ENCODE peak calls at places on chromosomes 13 and 19, in seven cellular contexts. J is A549, A is GM23338, C is bronchial epithelial cell, Z is Peyer's patch, N is IMR-90, Q is stomach. I is an unnamed sample.

GRCh38 chr13:86792153-86792651 is 879.0 kb upstream of the SLITRK5 start:
- DNase-seq in J (no peak), A (peak; percentile 44), C (no peak), Z (no peak), N (no peak), Q (no peak), I (no peak)

GRCh38 chr19:35868172-35868822 is at the start of gene APLP1:
- DNase-seq in J (peak; percentile 68), A (peak; percentile 65), C (no peak), Z (peak; percentile 43), N (no peak), Q (peak; percentile 86), I (no peak)

GRCh38 chr13:112775791-112776279 is 86.0 kb downstream of the ATP11A start:
- DNase-seq in J (no peak), A (no peak), C (no peak), Z (no peak), N (no peak), Q (no peak), I (no peak)

GRCh38 chr13:29846475-29847256 is 3.8 kb downstream of the UBL3 start:
- DNase-seq in J (no peak), A (no peak), C (no peak), Z (no peak), N (no peak), Q (no peak), I (no peak)

GRCh38 chr13:110643768-110644421 is 28.6 kb downstream of the NAXD start:
- DNase-seq in J (no peak), A (no peak), C (no peak), Z (no peak), N (no peak), Q (peak; percentile 23), I (no peak)

GRCh38 chr19:12733369-12733896 is 1.1 kb downstream of the TRIR start:
- DNase-seq in J (peak; percentile 36), A (peak; percentile 54), C (peak; percentile 41), Z (peak; percentile 41), N (peak; percentile 45), Q (no peak), I (no peak)

GRCh38 chr19:53037101-53038097 is 7.1 kb upstream of the ERVV-2 start:
- DNase-seq in J (no peak), A (peak; percentile 87), C (peak; percentile 8), Z (no peak), N (peak; percentile 41), Q (no peak), I (no peak)

GRCh38 chr19:29517946-29518345 is 7.8 kb upstream of the VSTM2B start:
- DNase-seq in J (no peak), A (no peak), C (no peak), Z (no peak), N (no peak), Q (no peak), I (no peak)

GRCh38 chr19:33143897-33144405 is 12.0 kb downstream of the WDR88 start:
- DNase-seq in J (peak; percentile 83), A (peak; percentile 83), C (peak; percentile 27), Z (peak; percentile 38), N (peak; percentile 42), Q (peak; percentile 73), I (no peak)

GRCh38 chr13:89375839-89376238 is 1704.7 kb downstream of the SLITRK5 start:
- DNase-seq in J (no peak), A (no peak), C (peak; percentile 60), Z (no peak), N (peak; percentile 63), Q (no peak), I (no peak)

GRCh38 chr19:5002143-5002542 is 33.2 kb downstream of the KDM4B start:
- DNase-seq in J (peak; percentile 27), A (no peak), C (peak; percentile 68), Z (no peak), N (peak; percentile 73), Q (no peak), I (no peak)

GRCh38 chr13:106617561-106617960 is 49.6 kb upstream of the ARGLU1 start:
- DNase-seq in J (no peak), A (peak; percentile 3), C (peak; percentile 84), Z (no peak), N (peak; percentile 39), Q (no peak), I (no peak)

GRCh38 chr13:93007928-93008327 is 218.7 kb upstream of the GPC6 start:
- DNase-seq in J (no peak), A (no peak), C (no peak), Z (no peak), N (no peak), Q (no peak), I (no peak)

GRCh38 chr19:23799321-23799720 is 40.6 kb upstream of the ZNF681 start:
- DNase-seq in J (no peak), A (no peak), C (no peak), Z (peak; percentile 29), N (no peak), Q (no peak), I (no peak)

GRCh38 chr19:17110599-17110966 is 35.0 kb downstream of the MYO9B start:
- DNase-seq in J (no peak), A (no peak), C (no peak), Z (no peak), N (no peak), Q (no peak), I (no peak)

GRCh38 chr13:109162248-109163051 is 533.0 kb downstream of the MYO16 start:
- DNase-seq in J (no peak), A (no peak), C (peak; percentile 90), Z (peak; percentile 45), N (no peak), Q (no peak), I (no peak)

GRCh38 chr19:616276-616675 is 17.1 kb downstream of the POLRMT start:
- DNase-seq in J (no peak), A (peak; percentile 72), C (no peak), Z (no peak), N (no peak), Q (no peak), I (no peak)

GRCh38 chr13:54637377-54637776 is 1608.8 kb downstream of the OLFM4 start:
- DNase-seq in J (no peak), A (peak; percentile 60), C (peak; percentile 44), Z (no peak), N (no peak), Q (no peak), I (no peak)

GRCh38 chr19:45016388-45017314 is 15.4 kb downstream of the RELB start:
- DNase-seq in J (peak; percentile 78), A (peak; percentile 92), C (peak; percentile 65), Z (peak; percentile 84), N (peak; percentile 63), Q (peak; percentile 83), I (peak; percentile 16)

GRCh38 chr13:32446778-32447465 is 19.0 kb upstream of the N4BP2L1 start:
- DNase-seq in J (no peak), A (no peak), C (no peak), Z (no peak), N (no peak), Q (no peak), I (no peak)

GRCh38 chr13:80825276-80825675 is 484.4 kb upstream of the SPRY2 start:
- DNase-seq in J (no peak), A (no peak), C (no peak), Z (no peak), N (no peak), Q (no peak), I (no peak)
- H3K4me3 ChIP-seq in J (no peak overlapping the region), A (no peak overlapping the region), C (no peak overlapping the region), Z (no peak overlapping the region), N (no peak overlapping the region), Q (no peak overlapping the region), I (no peak overlapping the region)

GRCh38 chr19:6343462-6343861 is 10.1 kb upstream of the ACER1 start:
- DNase-seq in J (peak; percentile 45), A (no peak), C (no peak), Z (no peak), N (no peak), Q (no peak), I (no peak)

GRCh38 chr19:6334490-6335285 is 1.3 kb upstream of the ACER1 start:
- DNase-seq in J (no peak), A (no peak), C (no peak), Z (no peak), N (no peak), Q (no peak), I (no peak)

DNA sequence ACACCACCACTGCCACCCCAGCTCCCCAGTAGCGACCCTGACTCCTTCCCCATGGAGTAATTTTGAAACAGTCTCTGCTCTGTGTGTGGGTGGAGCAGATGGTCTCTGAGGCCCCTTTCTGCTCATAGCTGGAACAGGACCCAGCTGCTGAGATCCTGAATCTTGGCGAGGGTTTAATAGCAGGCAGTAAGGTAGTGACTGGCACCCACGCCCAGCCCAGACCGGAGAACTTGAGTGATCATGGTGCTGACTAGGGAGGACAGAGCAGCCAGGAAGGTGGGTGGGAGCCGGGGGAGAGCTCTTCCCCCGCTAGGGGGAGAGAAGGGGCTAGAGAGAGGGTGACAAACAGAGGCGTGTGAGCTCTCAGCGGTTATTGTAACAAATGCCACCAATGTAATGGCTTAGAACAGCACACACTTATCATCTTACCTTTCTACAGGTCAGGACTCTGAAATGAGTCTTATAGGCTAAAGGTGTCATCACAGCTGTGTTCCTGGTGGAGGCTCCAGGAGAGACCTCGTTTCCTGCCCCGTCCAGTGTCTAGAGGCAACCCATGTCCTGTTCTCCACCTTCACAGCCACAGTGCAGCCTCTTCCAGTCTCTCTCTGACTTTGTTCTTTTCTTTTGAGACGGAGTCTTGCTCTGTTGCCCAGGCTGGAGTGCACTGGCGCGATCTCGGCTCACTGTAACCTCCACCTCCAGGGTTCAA is 7.2 kb upstream of the ACER1 start:
- DNase-seq in J (no peak), A (peak; percentile 42), C (no peak), Z (no peak), N (no peak), Q (no peak), I (no peak)
- TF ChIP-seq CTCF in J (no peak), A (peak; percentile 32), C (peak; percentile 2), Z (no peak), N (no peak), Q (no peak), I (no peak)

DNA sequence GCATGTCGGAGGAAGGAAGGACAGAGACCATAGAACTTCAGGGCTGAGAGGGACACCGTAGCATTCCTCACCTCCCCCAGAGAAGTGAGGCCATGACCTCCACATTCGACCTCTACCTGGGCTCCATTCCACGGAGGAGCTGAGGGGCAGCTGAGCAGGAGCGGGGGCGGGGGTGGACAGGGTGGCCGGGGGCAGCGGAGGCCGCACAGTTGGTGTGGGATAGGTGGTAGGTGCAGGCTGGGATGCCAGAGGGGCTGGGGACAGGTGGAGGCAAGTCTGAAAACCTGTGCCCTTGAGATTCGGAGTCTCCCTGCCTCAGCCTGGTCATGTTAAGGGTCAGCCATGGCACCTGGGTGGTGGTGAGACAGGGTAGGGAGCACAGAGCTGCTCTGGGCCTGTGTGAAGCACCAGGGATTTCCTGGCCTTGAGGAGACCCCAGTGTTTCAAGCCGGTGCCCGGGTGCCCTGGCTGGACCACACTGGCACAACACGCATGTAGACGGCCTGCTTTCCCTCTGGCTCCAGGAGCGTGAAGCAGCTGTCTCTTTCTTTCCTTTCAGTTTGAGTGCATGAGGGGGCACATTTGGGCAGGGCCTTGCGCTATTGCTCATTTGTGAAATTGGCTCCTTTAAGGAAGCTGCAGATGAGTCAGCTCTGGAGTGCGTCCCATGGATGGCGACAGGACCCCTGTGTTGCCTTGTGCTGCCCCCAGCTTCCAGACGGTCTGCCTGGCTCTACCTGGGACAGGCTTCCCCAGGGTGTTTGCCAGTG is 51.8 kb downstream of the TSSK6 start:
- DNase-seq in J (no peak), A (no peak), C (peak; percentile 61), Z (no peak), N (peak; percentile 86), Q (no peak), I (no peak)
- H3K4me3 ChIP-seq in J (no peak overlapping the region), A (peak overlapping the region; percentile 52), C (no peak overlapping the region), Z (no peak overlapping the region), N (no peak overlapping the region), Q (no peak overlapping the region), I (no peak overlapping the region)

GRCh38 chr13:40755082-40755755 is 15.8 kb downstream of the MRPS31 start:
- DNase-seq in J (no peak), A (no peak), C (no peak), Z (no peak), N (no peak), Q (no peak), I (no peak)

GRCh38 chr13:40749327-40749726 is 21.7 kb downstream of the MRPS31 start:
- DNase-seq in J (no peak), A (no peak), C (no peak), Z (no peak), N (no peak), Q (no peak), I (no peak)
- TF ChIP-seq CTCF in J (no peak), A (no peak), C (no peak), Z (no peak), N (peak; percentile 10), Q (no peak), I (no peak)

I was measured in AG04449.